ENCODE peak calls at places on chromosomes 12 and 14, in six cellular contexts. K is HT1080, B is small intestine, M is NAMALWA, X is AG04450, N is glomerular endothelial cell. O is an unnamed sample.

GRCh38 chr14:76780875-76781647 is 19.8 kb downstream of the VASH1 start:
- DNase-seq in X (no peak), N (no peak), M (no peak), K (no peak), B (no peak), O (no peak)

GRCh38 chr14:100476012-100476822 is 111.0 kb downstream of the BEGAIN start:
- DNase-seq in K (peak), M (no peak), X (peak), B (peak), N (no peak), O (no peak)

GRCh38 chr12:56189918-56190694 is 823 bp upstream of the SMARCC2 start:
- DNase-seq in X (peak), N (peak), M (peak), K (peak), B (peak), O (peak)

GRCh38 chr12:47779943-47780504 is 7.0 kb downstream of the SLC48A1 start:
- DNase-seq in N (no peak), B (no peak), M (no peak), X (no peak), K (no peak), O (no peak)

GRCh38 chr12:95497031-95497430 is 23.1 kb downstream of the METAP2 start:
- DNase-seq in X (no peak), M (no peak), K (no peak), B (no peak), N (no peak), O (no peak)

GRCh38 chr12:106914796-106915634 is 40.7 kb upstream of the TMEM263 start:
- DNase-seq in B (no peak), N (no peak), X (no peak), M (no peak), K (no peak), O (no peak)

GRCh38 chr12:57086951-57087688 is 1.8 kb upstream of the NAB2 start:
- DNase-seq in M (peak), K (peak), N (no peak), B (peak), X (peak), O (peak)

GRCh38 chr12:4145990-4146859 is 127.3 kb upstream of the CCND2 start:
- DNase-seq in K (no peak), B (no peak), X (no peak), N (no peak), M (no peak), O (no peak)

GRCh38 chr14:61219673-61220072 is 61.5 kb downstream of the TMEM30B start:
- DNase-seq in B (no peak), N (no peak), X (no peak), K (no peak), M (no peak), O (no peak)

GRCh38 chr12:126770188-126770587 is 1496.8 kb upstream of the TMEM132C start:
- DNase-seq in M (no peak), N (no peak), K (no peak), B (no peak), X (no peak), O (no peak)

GRCh38 chr12:12612403-12612802 is 727 bp downstream of the CREBL2 start:
- DNase-seq in B (peak), K (peak), X (peak), N (no peak), M (peak), O (no peak)

GRCh38 chr12:121820056-121820455 is 16.2 kb downstream of the SETD1B start:
- DNase-seq in M (no peak), B (no peak), X (no peak), N (no peak), K (no peak), O (no peak)

GRCh38 chr12:122406701-122407154 is 15.7 kb downstream of the CLIP1 start:
- DNase-seq in K (no peak), M (no peak), B (no peak), N (no peak), X (no peak), O (no peak)

GRCh38 chr14:90383731-90384542 is 12.9 kb upstream of the CALM1 start:
- DNase-seq in N (no peak), X (no peak), K (no peak), M (no peak), B (peak), O (peak)

GRCh38 chr14:91228112-91229004 is 16.1 kb downstream of the GPR68 start:
- DNase-seq in K (peak), X (no peak), B (no peak), M (peak), N (no peak), O (no peak)

GRCh38 chr12:2384029-2384386 is 331.2 kb downstream of the CACNA1C start:
- DNase-seq in M (no peak), K (no peak), X (no peak), N (no peak), B (no peak), O (no peak)

GRCh38 chr12:4417471-4417870 is 28.1 kb downstream of the FGF6 start:
- DNase-seq in X (no peak), N (no peak), M (no peak), B (no peak), K (no peak), O (no peak)

GRCh38 chr12:553216-554000 is 93.7 kb downstream of the B4GALNT3 start:
- DNase-seq in M (no peak), B (peak), X (no peak), K (no peak), N (no peak), O (no peak)

GRCh38 chr12:106238146-106238545 is 9.7 kb downstream of the CKAP4 start:
- DNase-seq in X (no peak), K (no peak), M (no peak), N (no peak), B (no peak), O (no peak)

GRCh38 chr12:124663206-124663605 is 95.8 kb upstream of the NCOR2 start:
- DNase-seq in B (no peak), K (no peak), N (no peak), M (no peak), X (no peak), O (no peak)

GRCh38 chr12:6867407-6868210 is at the start of gene TPI1:
- DNase-seq in K (peak), N (no peak), X (peak), B (peak), M (peak), O (peak)

GRCh38 chr14:58749066-58749669 is 111.4 kb downstream of the DACT1 start:
- DNase-seq in N (peak), M (peak), X (peak), B (peak), K (peak), O (no peak)

GRCh38 chr14:22922294-22922693 is 3.3 kb upstream of the RBM23 start:
- DNase-seq in N (no peak), X (no peak), B (no peak), K (no peak), M (no peak), O (no peak)

GRCh38 chr12:100267603-100268281 is 765 bp downstream of the SCYL2 start:
- DNase-seq in B (peak), M (peak), K (peak), N (no peak), X (no peak), O (peak)

GRCh38 chr12:131894981-131895639 is 688 bp downstream of the ULK1 start:
- DNase-seq in K (no peak), N (no peak), B (no peak), X (no peak), M (peak), O (peak)

GRCh38 chr12:52631264-52631663 is 12.9 kb upstream of the KRT73 start:
- DNase-seq in X (no peak), N (no peak), M (no peak), B (no peak), K (no peak), O (no peak)

GRCh38 chr14:75829316-75829715 is 152.5 kb downstream of the TGFB3 start:
- DNase-seq in K (no peak), B (no peak), M (no peak), X (no peak), N (no peak), O (no peak)

GRCh38 chr12:53200458-53201169 is 6.4 kb downstream of the ITGB7 start:
- DNase-seq in X (no peak), K (no peak), N (no peak), M (peak), B (no peak), O (no peak)

GRCh38 chr14:35963209-35963608 is 137.1 kb downstream of the BRMS1L start:
- DNase-seq in M (peak), N (no peak), B (no peak), X (no peak), K (no peak), O (no peak)

GRCh38 chr12:22282283-22282682 is 52.2 kb downstream of the ST8SIA1 start:
- DNase-seq in X (no peak), B (no peak), M (no peak), N (no peak), K (peak), O (no peak)

GRCh38 chr14:20679907-20680306 is 4.5 kb upstream of the RNASE4 start:
- DNase-seq in K (no peak), X (no peak), B (peak), M (peak), N (no peak), O (no peak)

GRCh38 chr12:117172168-117172567 is 18.1 kb downstream of the FBXO21 start:
- DNase-seq in X (no peak), B (no peak), N (no peak), M (no peak), K (no peak), O (no peak)

GRCh38 chr14:49962616-49963015 is 69.7 kb downstream of the ARF6 start:
- DNase-seq in N (no peak), M (no peak), B (no peak), K (no peak), X (no peak), O (no peak)

GRCh38 chr12:54561164-54561563 is 11.8 kb downstream of the PDE1B start:
- DNase-seq in M (no peak), X (no peak), N (no peak), K (no peak), B (no peak), O (no peak)

GRCh38 chr14:24366664-24367505 is 1.1 kb upstream of the NFATC4 start:
- DNase-seq in K (peak), M (peak), N (peak), B (peak), X (peak), O (peak)